ENCODE peak calls at places on chromosomes 6 and 20, in ten cellular contexts. J is dorsolateral prefrontal cortex; Q is aorta; A is cardiac muscle cell; P is left ventricle myocardium inferior; X is IMR-90; C is CD8-positive, alpha-beta memory T cell; L is uterus; N is lower lobe of right lung; T is pancreas. H is an unnamed sample.

GRCh38 chr6:33929575-33930288 is 125.9 kb upstream of the MLN start:
- DNase-seq in T (no peak), C (no peak), A (no peak), J (no peak), Q (no peak), P (peak; percentile 39), N (no peak), L (no peak), X (no peak), H (no peak)

GRCh38 chr20:58078741-58079522 is 149.5 kb downstream of the ANKRD60 start:
- DNase-seq in L (no peak), P (no peak), T (peak; percentile 6), J (no peak), X (no peak), Q (no peak), A (peak; percentile 84), N (no peak), C (no peak), H (no peak)

GRCh38 chr6:35668708-35669440 is 19.8 kb downstream of the FKBP5 start:
- DNase-seq in X (peak; percentile 53), C (no peak), J (no peak), A (peak; percentile 67), P (no peak), N (no peak), T (no peak), L (no peak), Q (no peak), H (no peak)

GRCh38 chr20:16395366-16395765 is 177.9 kb downstream of the KIF16B start:
- DNase-seq in J (no peak), Q (no peak), N (no peak), P (no peak), L (no peak), T (no peak), A (no peak), C (no peak), X (no peak), H (peak; percentile 20)

GRCh38 chr6:41374618-41375590 is 39.5 kb downstream of the NCR2 start:
- DNase-seq in T (no peak), Q (no peak), L (no peak), N (no peak), X (no peak), A (no peak), P (no peak), J (no peak), C (no peak), H (no peak)

GRCh38 chr20:18906046-18906445 is 92.5 kb downstream of the SCP2D1 start:
- DNase-seq in T (no peak), J (no peak), C (no peak), Q (no peak), A (no peak), P (no peak), L (no peak), X (no peak), N (no peak), H (no peak)

GRCh38 chr20:48523191-48523757 is 304.5 kb downstream of the PREX1 start:
- DNase-seq in P (no peak), A (peak; percentile 91), J (no peak), N (no peak), C (no peak), X (peak; percentile 59), L (no peak), Q (no peak), T (no peak), H (peak; percentile 57)

GRCh38 chr6:43491750-43492661 is 14.6 kb downstream of the TJAP1 start:
- DNase-seq in C (no peak), T (no peak), P (peak; percentile 88), X (peak; percentile 77), N (peak; percentile 73), L (peak; percentile 72), A (peak; percentile 77), J (peak; percentile 96), Q (peak; percentile 86), H (no peak)

DNA sequence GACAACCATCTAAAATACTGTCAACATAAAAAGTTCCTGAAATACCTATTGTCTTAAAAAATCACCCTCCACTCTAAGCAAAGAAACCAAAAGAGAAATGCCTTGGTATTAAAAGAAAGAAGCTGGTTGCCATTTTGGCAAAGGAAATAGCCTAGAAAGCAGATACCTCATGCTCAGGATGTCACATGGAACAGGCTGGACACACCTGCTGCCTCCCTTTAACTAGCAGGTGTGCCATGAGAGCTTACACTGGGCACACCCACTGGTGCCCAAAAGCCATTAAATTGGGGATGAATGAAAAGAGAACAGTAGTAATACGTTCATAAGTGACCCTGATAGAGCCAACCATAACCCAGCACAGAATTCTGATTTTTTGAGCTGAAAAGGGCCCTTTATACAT is 1.5 kb downstream of the SLC23A2 start:
- DNase-seq in N (no peak), L (no peak), A (no peak), Q (no peak), P (no peak), X (no peak), J (no peak), T (no peak), C (no peak), H (no peak)
- H3K4me3 ChIP-seq in N (peak overlapping the region; percentile 93), L (peak overlapping the region; percentile 92), A (no peak overlapping the region), Q (no peak overlapping the region), P (peak overlapping the region; percentile 81), X (peak overlapping the region; percentile 90), J (peak overlapping the region; percentile 87), T (no peak overlapping the region), C (peak overlapping the region; percentile 89), H (no peak overlapping the region)

DNA sequence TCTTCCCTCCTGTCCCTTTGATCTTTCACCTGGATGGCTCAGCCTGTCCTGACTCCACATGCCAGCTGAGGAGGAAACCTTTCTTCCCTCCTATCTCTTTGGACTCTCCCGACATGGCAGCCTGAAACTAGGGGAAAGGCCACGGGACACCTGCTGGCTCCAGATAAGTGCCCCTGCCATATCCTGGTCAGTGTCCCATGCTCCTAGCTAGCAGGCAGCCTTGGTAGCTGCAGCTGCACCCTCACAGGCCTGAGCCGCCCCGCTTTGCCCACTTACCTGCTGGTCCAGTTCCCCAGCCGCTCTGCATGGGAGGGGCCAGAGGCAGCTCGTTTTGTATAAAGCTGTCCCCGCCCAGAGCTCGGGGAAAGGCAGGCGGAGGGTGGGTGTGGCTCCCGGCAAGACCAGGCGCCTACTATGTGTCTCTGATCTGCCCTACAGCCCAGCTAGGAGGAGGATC is 7.4 kb upstream of the SLC52A3 start:
- DNase-seq in P (no peak), J (no peak), C (no peak), T (no peak), L (no peak), Q (no peak), X (no peak), A (no peak), N (no peak), H (no peak)
- H3K27ac ChIP-seq in P (no peak overlapping the region), J (no peak overlapping the region), C (no peak overlapping the region), T (no peak overlapping the region), L (no peak overlapping the region), Q (no peak overlapping the region), X (no peak overlapping the region), A (no peak overlapping the region), N (no peak overlapping the region), H (no peak overlapping the region)

DNA sequence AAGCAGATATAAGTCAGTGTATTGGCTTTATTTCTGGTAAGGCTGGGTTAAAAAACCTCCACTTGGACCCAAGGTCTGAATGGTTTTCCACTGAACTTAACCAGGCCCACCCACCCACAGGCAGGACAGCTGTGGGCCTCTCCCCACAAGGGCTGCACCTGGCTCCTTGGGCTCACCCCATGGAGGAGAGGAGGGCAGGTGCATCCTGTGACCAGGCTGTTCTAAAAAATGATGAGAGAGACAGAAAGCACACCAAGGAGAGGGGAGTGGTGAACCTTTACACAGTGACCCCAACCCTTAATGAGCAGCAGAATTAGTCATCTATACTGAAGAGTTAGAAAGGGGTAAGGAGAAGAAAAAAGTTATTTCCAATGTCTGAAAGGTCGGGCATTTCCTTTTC is 34.5 kb upstream of the DUSP22 start:
- DNase-seq in A (no peak), P (no peak), N (no peak), X (no peak), T (no peak), L (no peak), C (no peak), J (no peak), Q (no peak), H (no peak)
- H3K27me3 ChIP-seq in A (no peaks in the 10 kb centered on the region), P (peaks cover 21% of the 10 kb centered on the region), N (no peaks in the 10 kb centered on the region), X (peaks cover 2% of the 10 kb centered on the region), T (no peaks in the 10 kb centered on the region), L (no peaks in the 10 kb centered on the region), C (no peaks in the 10 kb centered on the region), J (no peaks in the 10 kb centered on the region), Q (peaks cover 2% of the 10 kb centered on the region), H (no peaks in the 10 kb centered on the region)

DNA sequence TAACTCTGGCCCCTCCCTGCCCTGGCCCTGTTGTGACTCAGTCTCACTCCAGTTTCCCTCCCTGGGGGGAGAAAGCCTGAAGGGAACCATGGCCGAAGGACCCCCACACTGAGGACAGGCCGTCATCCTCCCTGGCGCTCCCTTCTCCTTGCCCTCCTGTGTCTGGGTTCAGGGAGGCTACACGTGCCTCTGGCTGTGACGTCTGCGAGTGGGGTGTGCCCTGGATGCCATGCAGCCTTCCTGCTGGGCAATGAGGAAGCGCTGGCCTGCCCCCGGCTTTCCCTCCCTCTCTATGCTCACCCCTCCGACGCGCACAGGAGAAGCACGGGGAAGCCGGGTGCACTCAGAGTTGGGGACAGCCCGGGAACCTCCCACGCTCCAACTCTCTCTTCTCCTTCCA is 9.1 kb downstream of the BHLHE23 start:
- DNase-seq in A (no peak), C (no peak), T (no peak), P (no peak), Q (no peak), X (no peak), N (no peak), L (no peak), J (no peak), H (no peak)
- H3K4me3 ChIP-seq in A (no peak overlapping the region), C (no peak overlapping the region), T (no peak overlapping the region), P (no peak overlapping the region), Q (no peak overlapping the region), X (no peak overlapping the region), N (no peak overlapping the region), L (no peak overlapping the region), J (no peak overlapping the region), H (no peak overlapping the region)

GRCh38 chr20:10729785-10730184 is 56.0 kb upstream of the JAG1 start:
- DNase-seq in Q (no peak), N (no peak), X (no peak), P (no peak), A (no peak), T (no peak), L (no peak), J (no peak), C (no peak), H (no peak)
- H3K27ac ChIP-seq in Q (no peak overlapping the region), N (no peak overlapping the region), X (no peak overlapping the region), P (no peak overlapping the region), A (no peak overlapping the region), T (no peak overlapping the region), L (no peak overlapping the region), J (no peak overlapping the region), C (no peak overlapping the region), H (no peak overlapping the region)

GRCh38 chr6:136552054-136552453 is 1.8 kb upstream of the MAP7 start:
- DNase-seq in X (no peak), N (no peak), P (no peak), J (no peak), T (no peak), C (no peak), A (no peak), Q (no peak), L (no peak), H (no peak)
- H3K27me3 ChIP-seq in X (peaks cover 26% of the 10 kb centered on the region), N (peaks cover 13% of the 10 kb centered on the region), P (peaks cover 39% of the 10 kb centered on the region), J (no peaks in the 10 kb centered on the region), T (no peaks in the 10 kb centered on the region), C (peaks cover 17% of the 10 kb centered on the region), A (peaks cover 31% of the 10 kb centered on the region), Q (no peaks in the 10 kb centered on the region), L (no peaks in the 10 kb centered on the region), H (peaks cover 3% of the 10 kb centered on the region)